ENCODE peak calls at places on chromosomes 4 and X, in eight cellular contexts. D, A, N, T, I, B, Q and E are unnamed samples.

GRCh38 chr4:139558235-139559094 is 2.4 kb upstream of the SETD7 start:
- DNase-seq in Q (no peak), B (no peak), T (no peak), D (peak; percentile 56), N (no peak), A (peak; percentile 10), I (no peak), E (no peak)

GRCh38 chr4:185810746-185811508 is 1.1 kb downstream of the SORBS2 start:
- DNase-seq in T (no peak), B (no peak), A (no peak), N (no peak), I (no peak), D (no peak), Q (no peak), E (peak; percentile 25)

GRCh38 chrX:37509349-37509748 is 62.1 kb upstream of the LANCL3 start:
- DNase-seq in T (peak; percentile 9), N (no peak), Q (no peak), B (no peak), I (no peak), D (no peak), A (no peak), E (peak; percentile 2)

GRCh38 chrX:30615229-30615628 is 37.7 kb upstream of the TASL start:
- DNase-seq in Q (no peak), N (no peak), T (no peak), B (no peak), A (peak; percentile 1), D (no peak), I (no peak), E (peak; percentile 79)

GRCh38 chr4:184039963-184040383 is 134.9 kb downstream of the STOX2 start:
- DNase-seq in Q (no peak), A (peak; percentile 33), T (no peak), B (no peak), I (no peak), N (no peak), D (no peak), E (no peak)

GRCh38 chr4:14749910-14750309 is 252.4 kb upstream of the CPEB2 start:
- DNase-seq in B (no peak), D (no peak), I (no peak), Q (peak; percentile 26), T (peak; percentile 29), N (peak; percentile 46), A (peak; percentile 28), E (peak; percentile 56)

GRCh38 chrX:8504451-8504850 is 39.8 kb downstream of the VCX3B start:
- DNase-seq in N (no peak), T (peak; percentile 36), D (no peak), B (no peak), Q (no peak), A (no peak), I (no peak), E (peak; percentile 63)

GRCh38 chr4:68576272-68577100 is at the start of gene UGT2B17:
- DNase-seq in D (no peak), N (no peak), T (no peak), Q (peak; percentile 78), B (no peak), I (no peak), A (no peak), E (no peak)

GRCh38 chr4:82748176-82748575 is 50.4 kb downstream of the SCD5 start:
- DNase-seq in Q (no peak), D (no peak), N (no peak), I (no peak), B (no peak), T (no peak), A (no peak), E (peak; percentile 56)

GRCh38 chrX:153662266-153662665 is 11.3 kb downstream of the PNCK start:
- DNase-seq in D (peak; percentile 76), Q (no peak), I (peak; percentile 28), T (no peak), A (peak; percentile 55), N (peak; percentile 80), B (peak; percentile 53), E (peak; percentile 29)

GRCh38 chrX:95823796-95824195 is 860.8 kb upstream of the DIAPH2 start:
- DNase-seq in I (no peak), B (no peak), A (no peak), D (no peak), N (no peak), T (no peak), Q (no peak), E (no peak)

GRCh38 chrX:110944793-110945466 is 149.3 kb upstream of the CHRDL1 start:
- DNase-seq in D (peak; percentile 59), I (no peak), B (no peak), Q (no peak), T (no peak), N (peak; percentile 56), A (no peak), E (peak; percentile 9)

GRCh38 chr4:105196523-105197145 is 50.0 kb downstream of the TET2 start:
- DNase-seq in Q (peak; percentile 79), D (no peak), N (no peak), T (no peak), I (no peak), A (no peak), B (no peak), E (peak; percentile 34)

GRCh38 chr4:113142351-113142750 is 92.9 kb downstream of the ANK2 start:
- DNase-seq in D (no peak), A (no peak), I (no peak), T (no peak), Q (no peak), B (no peak), N (no peak), E (no peak)

GRCh38 chr4:142845293-142846070 is 619 bp downstream of the INPP4B start:
- DNase-seq in I (no peak), D (peak; percentile 62), A (peak; percentile 33), Q (no peak), N (peak; percentile 51), T (peak; percentile 27), B (peak; percentile 1), E (no peak)

GRCh38 chr4:124804584-124804983 is 92.1 kb upstream of the ANKRD50 start:
- DNase-seq in Q (no peak), B (no peak), I (no peak), N (no peak), A (no peak), T (peak; percentile 2), D (no peak), E (no peak)

GRCh38 chrX:153494541-153495361 is at the start of gene BGN:
- DNase-seq in Q (no peak), D (no peak), A (no peak), B (no peak), T (peak; percentile 74), I (no peak), N (peak; percentile 62), E (no peak)

GRCh38 chr4:74793757-74794340 is 474 bp downstream of the BTC start:
- DNase-seq in A (peak; percentile 3), D (peak; percentile 88), T (peak; percentile 29), I (no peak), B (no peak), Q (no peak), N (peak; percentile 91), E (peak; percentile 46)

GRCh38 chrX:55450259-55450658 is 1.7 kb upstream of the MAGEH1 start:
- DNase-seq in Q (no peak), I (no peak), B (no peak), T (peak; percentile 31), N (no peak), D (no peak), A (no peak), E (no peak)

GRCh38 chr4:85591361-85592098 is 116.6 kb downstream of the ARHGAP24 start:
- DNase-seq in A (no peak), N (no peak), B (no peak), T (peak; percentile 55), Q (no peak), D (no peak), I (no peak), E (peak; percentile 69)

GRCh38 chr4:183499389-183499788 is 5.5 kb upstream of the ING2 start:
- DNase-seq in A (no peak), I (no peak), D (no peak), Q (no peak), B (no peak), T (no peak), N (no peak), E (peak; percentile 59)

GRCh38 chr4:189858445-189858844 is 82.2 kb upstream of the FRG1 start:
- DNase-seq in A (no peak), D (no peak), B (no peak), T (no peak), I (no peak), N (no peak), Q (no peak), E (no peak)

GRCh38 chrX:121160987-121161386 is 113.6 kb downstream of the GLUD2 start:
- DNase-seq in A (no peak), Q (peak; percentile 46), I (no peak), D (no peak), N (no peak), B (no peak), T (peak; percentile 14), E (peak; percentile 1)

GRCh38 chr4:39626261-39626660 is 12.4 kb downstream of the SMIM14 start:
- DNase-seq in N (no peak), A (no peak), I (no peak), T (no peak), B (no peak), Q (peak; percentile 85), D (no peak), E (no peak)

GRCh38 chr4:85452073-85452764 is 22.7 kb upstream of the ARHGAP24 start:
- DNase-seq in A (no peak), I (no peak), D (no peak), B (no peak), N (no peak), Q (no peak), T (no peak), E (no peak)

GRCh38 chr4:108685036-108685686 is 34.8 kb downstream of the OSTC start:
- DNase-seq in I (no peak), N (no peak), A (no peak), T (no peak), D (no peak), Q (no peak), B (no peak), E (peak; percentile 52)

GRCh38 chrX:1093112-1093511 is 119.3 kb downstream of the CRLF2 start:
- DNase-seq in D (no peak), A (peak; percentile 27), N (no peak), B (no peak), Q (no peak), T (no peak), I (peak; percentile 2), E (no peak)

GRCh38 chr4:157550028-157550427 is 329.5 kb downstream of the GRIA2 start:
- DNase-seq in I (no peak), Q (peak; percentile 74), N (no peak), A (no peak), B (no peak), T (no peak), D (no peak), E (no peak)

GRCh38 chr4:127759228-127759820 is 22.8 kb upstream of the HSPA4L start:
- DNase-seq in B (no peak), Q (peak; percentile 47), T (no peak), D (no peak), A (no peak), N (no peak), I (no peak), E (no peak)

GRCh38 chrX:84453351-84454246 is 48.7 kb downstream of the HDX start:
- DNase-seq in A (no peak), N (no peak), Q (no peak), B (no peak), I (no peak), D (no peak), T (no peak), E (no peak)

GRCh38 chr4:174248407-174248806 is 35.1 kb downstream of the FBXO8 start:
- DNase-seq in N (no peak), Q (no peak), T (no peak), D (no peak), I (no peak), B (no peak), A (no peak), E (no peak)

GRCh38 chr4:147682755-147683154 is 1.2 kb downstream of the PRMT9 start:
- DNase-seq in I (no peak), A (no peak), T (no peak), N (no peak), D (no peak), Q (no peak), B (no peak), E (no peak)

GRCh38 chrX:49163555-49164419 is 1.2 kb downstream of the MAGIX start:
- DNase-seq in D (peak; percentile 92), Q (peak; percentile 89), I (no peak), A (peak; percentile 88), B (peak; percentile 68), N (peak; percentile 89), T (peak; percentile 80), E (peak; percentile 57)

GRCh38 chrX:109352121-109352556 is 129.7 kb downstream of the GUCY2F start:
- DNase-seq in A (no peak), I (no peak), N (no peak), B (no peak), T (no peak), D (peak; percentile 57), Q (peak; percentile 82), E (no peak)